ENCODE peak calls at places on chromosomes 3 and 15, in four cellular contexts. H, N, K and D are unnamed samples.

GRCh38 chr3:49554639-49555265 is 475 bp downstream of the BSN start:
- DNase-seq in H (peak; percentile 20), N (no peak), K (peak; percentile 37), D (no peak)

GRCh38 chr3:122533931-122534334 is 19.2 kb upstream of the KPNA1 start:
- DNase-seq in H (peak; percentile 62), N (peak; percentile 86), K (peak; percentile 88), D (peak; percentile 59)

GRCh38 chr3:46898321-46899150 is 21.0 kb downstream of the PTH1R start:
- DNase-seq in H (no peak), N (no peak), K (no peak), D (no peak)

GRCh38 chr3:5013021-5013906 is 34.0 kb downstream of the BHLHE40 start:
- DNase-seq in H (peak; percentile 41), N (peak; percentile 49), K (peak; percentile 77), D (no peak)

GRCh38 chr3:184568918-184569829 is 7.6 kb downstream of the EPHB3 start:
- DNase-seq in H (peak; percentile 98), N (peak; percentile 99), K (peak; percentile 76), D (peak; percentile 98)

GRCh38 chr15:78501857-78502256 is 5.5 kb upstream of the HYKK start:
- DNase-seq in H (no peak), N (no peak), K (no peak), D (no peak)

GRCh38 chr3:182596673-182597410 is 196.5 kb upstream of the ATP11B start:
- DNase-seq in H (no peak), N (no peak), K (no peak), D (no peak)

GRCh38 chr3:100048248-100048647 is 66.1 kb downstream of the FILIP1L start:
- DNase-seq in H (no peak), N (no peak), K (no peak), D (no peak)

GRCh38 chr3:37751537-37751936 is 110.1 kb upstream of the CTDSPL start:
- DNase-seq in H (no peak), N (no peak), K (no peak), D (no peak)

GRCh38 chr3:47469616-47470015 is 6.1 kb downstream of the SCAP start:
- DNase-seq in H (peak; percentile 19), N (peak; percentile 39), K (no peak), D (peak; percentile 90)

GRCh38 chr3:29493109-29493508 is 212.2 kb downstream of the RBMS3 start:
- DNase-seq in H (no peak), N (no peak), K (no peak), D (no peak)

GRCh38 chr3:128846501-128846900 is 32.9 kb upstream of the ACAD9 start:
- DNase-seq in H (no peak), N (no peak), K (no peak), D (no peak)

GRCh38 chr3:48656841-48657281 is 5.8 kb downstream of the CELSR3 start:
- DNase-seq in H (no peak), N (peak; percentile 20), K (no peak), D (no peak)

GRCh38 chr15:69311319-69311721 is 12.6 kb downstream of the PAQR5 start:
- DNase-seq in H (no peak), N (peak; percentile 50), K (no peak), D (no peak)

GRCh38 chr3:112855883-112856282 is 9.2 kb upstream of the CD200R1L start:
- DNase-seq in H (no peak), N (no peak), K (no peak), D (no peak)

GRCh38 chr15:23566070-23567050 is 886 bp downstream of the MKRN3 start:
- DNase-seq in H (no peak), N (no peak), K (no peak), D (no peak)

GRCh38 chr3:110031975-110032374 is 694.6 kb upstream of the DPPA4 start:
- DNase-seq in H (no peak), N (no peak), K (no peak), D (no peak)

GRCh38 chr15:92082217-92082843 is 228.8 kb downstream of the SLCO3A1 start:
- DNase-seq in H (peak; percentile 85), N (peak; percentile 66), K (peak; percentile 63), D (peak; percentile 67)

GRCh38 chr15:90002428-90002844 is 1.3 kb downstream of the ZNF710 start:
- DNase-seq in H (peak; percentile 44), N (peak; percentile 50), K (peak; percentile 57), D (peak; percentile 43)

GRCh38 chr15:91224750-91225380 is 124.8 kb downstream of the SV2B start:
- DNase-seq in H (peak; percentile 45), N (peak; percentile 27), K (peak; percentile 48), D (peak; percentile 4)

GRCh38 chr15:39358441-39359041 is 222.3 kb upstream of the THBS1 start:
- DNase-seq in H (peak; percentile 94), N (peak; percentile 71), K (peak; percentile 25), D (peak; percentile 32)

GRCh38 chr3:38165722-38166387 is 518 bp downstream of the OXSR1 start:
- DNase-seq in H (peak; percentile 12), N (no peak), K (peak; percentile 38), D (no peak)